ENCODE peak calls at places on chromosomes 12 and 14, in six cellular contexts. One of them, this sample, is unnamed. For H3K4me1, the result is how much of the 10 kb centered on the place peaks cover.

GRCh38 chr14:21307641-21308040 is 27.8 kb downstream of the RPGRIP1 start:
- DNase-seq in fibroblast of lung: no peak
- DNase-seq in transverse colon: no peak
- DNase-seq in mammary epithelial cell: no peak
- DNase-seq in adipocyte: no peak
- DNase-seq in OCI-LY7: no peak
- DNase-seq in this sample: no peak

GRCh38 chr14:102035914-102036313 is 50.9 kb downstream of the HSP90AA1 start:
- DNase-seq in fibroblast of lung: no peak
- DNase-seq in transverse colon: no peak
- DNase-seq in mammary epithelial cell: no peak
- DNase-seq in adipocyte: no peak
- DNase-seq in OCI-LY7: no peak
- DNase-seq in this sample: no peak

GRCh38 chr14:74547331-74547927 is 53.9 kb downstream of the ISCA2 start:
- DNase-seq in fibroblast of lung: no peak
- DNase-seq in transverse colon: no peak
- DNase-seq in mammary epithelial cell: no peak
- DNase-seq in adipocyte: no peak
- DNase-seq in OCI-LY7: no peak
- DNase-seq in this sample: no peak

GRCh38 chr14:24032727-24033418 is 18.9 kb upstream of the CARMIL3 start:
- DNase-seq in fibroblast of lung: peak
- DNase-seq in transverse colon: no peak
- DNase-seq in mammary epithelial cell: peak
- DNase-seq in adipocyte: peak
- DNase-seq in OCI-LY7: no peak
- DNase-seq in this sample: no peak

GRCh38 chr12:32533971-32534590 is 134.7 kb downstream of the FGD4 start:
- DNase-seq in fibroblast of lung: peak
- DNase-seq in transverse colon: peak
- DNase-seq in mammary epithelial cell: peak
- DNase-seq in adipocyte: peak
- DNase-seq in OCI-LY7: peak
- DNase-seq in this sample: peak

GRCh38 chr14:38187475-38187874 is 20.2 kb upstream of the SSTR1 start:
- DNase-seq in fibroblast of lung: no peak
- DNase-seq in transverse colon: no peak
- DNase-seq in mammary epithelial cell: no peak
- DNase-seq in adipocyte: no peak
- DNase-seq in OCI-LY7: no peak
- DNase-seq in this sample: no peak

GRCh38 chr12:97764700-97765099 is 302.1 kb downstream of the RMST start:
- DNase-seq in fibroblast of lung: no peak
- DNase-seq in transverse colon: no peak
- DNase-seq in mammary epithelial cell: peak
- DNase-seq in adipocyte: no peak
- DNase-seq in OCI-LY7: no peak
- DNase-seq in this sample: no peak

GRCh38 chr12:76085159-76085868 is 829 bp upstream of the NAP1L1 start:
- DNase-seq in fibroblast of lung: no peak
- DNase-seq in transverse colon: no peak
- DNase-seq in mammary epithelial cell: peak
- DNase-seq in adipocyte: peak
- DNase-seq in OCI-LY7: peak
- DNase-seq in this sample: no peak

GRCh38 chr12:82896979-82897378 is 210.3 kb downstream of the TMTC2 start:
- DNase-seq in fibroblast of lung: no peak
- DNase-seq in transverse colon: peak
- DNase-seq in mammary epithelial cell: peak
- DNase-seq in adipocyte: peak
- DNase-seq in OCI-LY7: no peak
- DNase-seq in this sample: peak
- H3K4me1 ChIP-seq in fibroblast of lung: under half
- H3K4me1 ChIP-seq in transverse colon: under half
- H3K4me1 ChIP-seq in mammary epithelial cell: under half
- H3K4me1 ChIP-seq in adipocyte: under half
- H3K4me1 ChIP-seq in OCI-LY7: under half
- H3K4me1 ChIP-seq in this sample: under half

DNA sequence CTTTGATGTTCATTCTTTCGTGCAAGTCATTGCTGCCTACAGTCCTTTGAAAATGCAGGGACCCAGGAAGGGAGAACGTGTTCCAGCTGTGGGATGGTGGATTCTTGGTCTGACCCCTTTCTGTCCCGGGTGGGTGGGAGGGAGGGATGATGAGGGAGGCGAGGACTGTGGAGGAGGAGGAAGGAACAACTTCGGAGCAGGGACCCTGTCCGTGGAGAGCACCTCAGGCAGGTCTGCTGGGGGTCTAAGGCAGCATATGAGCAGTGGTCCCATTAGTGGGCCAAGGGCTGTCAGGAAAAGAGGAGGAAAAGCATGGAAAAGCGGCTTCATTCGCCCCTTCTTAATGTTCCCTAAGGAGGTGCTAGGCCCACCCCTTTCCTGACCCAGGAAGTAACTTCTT is 36.0 kb downstream of the CACNA2D4 start:
- DNase-seq in fibroblast of lung: no peak
- DNase-seq in transverse colon: no peak
- DNase-seq in mammary epithelial cell: no peak
- DNase-seq in adipocyte: no peak
- DNase-seq in OCI-LY7: no peak
- DNase-seq in this sample: no peak
- H3K4me1 ChIP-seq in fibroblast of lung: under half
- H3K4me1 ChIP-seq in transverse colon: under half
- H3K4me1 ChIP-seq in mammary epithelial cell: under half
- H3K4me1 ChIP-seq in adipocyte: under half
- H3K4me1 ChIP-seq in OCI-LY7: under half
- H3K4me1 ChIP-seq in this sample: under half

GRCh38 chr12:62270384-62270783 is 10.2 kb downstream of the USP15 start:
- DNase-seq in fibroblast of lung: no peak
- DNase-seq in transverse colon: no peak
- DNase-seq in mammary epithelial cell: no peak
- DNase-seq in adipocyte: no peak
- DNase-seq in OCI-LY7: no peak
- DNase-seq in this sample: no peak

GRCh38 chr12:62267490-62267889 is 7.3 kb downstream of the USP15 start:
- DNase-seq in fibroblast of lung: no peak
- DNase-seq in transverse colon: no peak
- DNase-seq in mammary epithelial cell: no peak
- DNase-seq in adipocyte: no peak
- DNase-seq in OCI-LY7: no peak
- DNase-seq in this sample: no peak

GRCh38 chr12:62270872-62271271 is 10.7 kb downstream of the USP15 start:
- DNase-seq in fibroblast of lung: no peak
- DNase-seq in transverse colon: no peak
- DNase-seq in mammary epithelial cell: no peak
- DNase-seq in adipocyte: no peak
- DNase-seq in OCI-LY7: no peak
- DNase-seq in this sample: no peak

GRCh38 chr12:62269464-62270228 is 9.4 kb downstream of the USP15 start:
- DNase-seq in fibroblast of lung: no peak
- DNase-seq in transverse colon: no peak
- DNase-seq in mammary epithelial cell: no peak
- DNase-seq in adipocyte: no peak
- DNase-seq in OCI-LY7: no peak
- DNase-seq in this sample: no peak

DNA sequence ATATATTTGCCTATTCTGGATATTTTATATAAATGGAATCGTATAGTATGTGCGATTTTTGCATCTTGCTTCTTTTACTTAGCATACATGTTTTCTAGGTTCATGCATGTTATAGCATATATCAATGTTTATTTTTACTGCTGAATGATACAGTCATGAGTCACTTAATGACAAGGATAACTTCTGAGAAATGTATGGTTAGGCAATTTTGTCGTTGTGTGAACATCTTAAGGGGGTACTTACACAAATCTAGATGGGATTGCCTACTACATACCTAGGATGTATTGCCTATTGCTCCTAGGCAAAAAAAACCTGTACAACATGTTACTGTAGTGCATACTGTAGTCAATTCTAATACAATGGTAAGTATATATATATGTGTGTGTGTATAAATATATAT is 8.8 kb downstream of the USP15 start:
- DNase-seq in fibroblast of lung: peak
- DNase-seq in transverse colon: no peak
- DNase-seq in mammary epithelial cell: peak
- DNase-seq in adipocyte: peak
- DNase-seq in OCI-LY7: no peak
- DNase-seq in this sample: no peak
- H3K4me1 ChIP-seq in fibroblast of lung: under half
- H3K4me1 ChIP-seq in transverse colon: under half
- H3K4me1 ChIP-seq in mammary epithelial cell: under half
- H3K4me1 ChIP-seq in adipocyte: half or more
- H3K4me1 ChIP-seq in OCI-LY7: under half
- H3K4me1 ChIP-seq in this sample: under half

GRCh38 chr12:132065203-132065602 is 78.9 kb downstream of the DDX51 start:
- DNase-seq in fibroblast of lung: no peak
- DNase-seq in transverse colon: no peak
- DNase-seq in mammary epithelial cell: no peak
- DNase-seq in adipocyte: no peak
- DNase-seq in OCI-LY7: peak
- DNase-seq in this sample: no peak

GRCh38 chr12:132062481-132062880 is 81.6 kb downstream of the DDX51 start:
- DNase-seq in fibroblast of lung: no peak
- DNase-seq in transverse colon: no peak
- DNase-seq in mammary epithelial cell: no peak
- DNase-seq in adipocyte: no peak
- DNase-seq in OCI-LY7: no peak
- DNase-seq in this sample: no peak

GRCh38 chr12:132061641-132062430 is 82.3 kb downstream of the DDX51 start:
- DNase-seq in fibroblast of lung: no peak
- DNase-seq in transverse colon: no peak
- DNase-seq in mammary epithelial cell: no peak
- DNase-seq in adipocyte: no peak
- DNase-seq in OCI-LY7: no peak
- DNase-seq in this sample: no peak

GRCh38 chr12:132064641-132065040 is 79.5 kb downstream of the DDX51 start:
- DNase-seq in fibroblast of lung: no peak
- DNase-seq in transverse colon: no peak
- DNase-seq in mammary epithelial cell: no peak
- DNase-seq in adipocyte: no peak
- DNase-seq in OCI-LY7: peak
- DNase-seq in this sample: no peak

DNA sequence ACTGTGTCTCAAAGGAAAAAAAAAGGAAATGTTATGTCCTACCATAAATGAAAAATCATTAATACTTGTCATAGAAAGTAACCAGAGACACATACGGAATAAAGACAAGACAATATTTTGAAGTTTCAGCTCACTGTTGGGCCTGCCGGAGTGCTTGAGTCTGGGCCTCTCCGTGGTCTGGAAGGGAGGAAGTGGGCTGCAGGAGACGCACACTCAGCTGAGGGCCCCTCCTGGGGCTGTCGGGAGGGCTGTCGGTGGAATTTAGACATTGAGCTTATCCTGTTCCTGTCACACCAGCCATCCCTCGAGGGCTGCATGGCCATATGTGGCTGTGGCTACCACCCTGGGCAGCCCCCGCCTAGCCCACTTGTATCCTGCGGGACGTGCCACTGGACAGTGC is 80.6 kb downstream of the DDX51 start:
- DNase-seq in fibroblast of lung: no peak
- DNase-seq in transverse colon: no peak
- DNase-seq in mammary epithelial cell: no peak
- DNase-seq in adipocyte: no peak
- DNase-seq in OCI-LY7: no peak
- DNase-seq in this sample: no peak
- H3K4me1 ChIP-seq in fibroblast of lung: under half
- H3K4me1 ChIP-seq in transverse colon: under half
- H3K4me1 ChIP-seq in mammary epithelial cell: under half
- H3K4me1 ChIP-seq in adipocyte: under half
- H3K4me1 ChIP-seq in OCI-LY7: under half
- H3K4me1 ChIP-seq in this sample: under half

GRCh38 chr14:69636051-69636639 is 24.7 kb downstream of the SUSD6 start:
- DNase-seq in fibroblast of lung: no peak
- DNase-seq in transverse colon: no peak
- DNase-seq in mammary epithelial cell: no peak
- DNase-seq in adipocyte: no peak
- DNase-seq in OCI-LY7: peak
- DNase-seq in this sample: no peak
- H3K4me1 ChIP-seq in fibroblast of lung: under half
- H3K4me1 ChIP-seq in transverse colon: half or more
- H3K4me1 ChIP-seq in mammary epithelial cell: half or more
- H3K4me1 ChIP-seq in adipocyte: half or more
- H3K4me1 ChIP-seq in OCI-LY7: half or more
- H3K4me1 ChIP-seq in this sample: half or more

GRCh38 chr14:77369280-77369679 is 7.6 kb downstream of the TMED8 start:
- DNase-seq in fibroblast of lung: no peak
- DNase-seq in transverse colon: no peak
- DNase-seq in mammary epithelial cell: no peak
- DNase-seq in adipocyte: no peak
- DNase-seq in OCI-LY7: peak
- DNase-seq in this sample: no peak
- H3K4me1 ChIP-seq in fibroblast of lung: under half
- H3K4me1 ChIP-seq in transverse colon: under half
- H3K4me1 ChIP-seq in mammary epithelial cell: under half
- H3K4me1 ChIP-seq in adipocyte: under half
- H3K4me1 ChIP-seq in OCI-LY7: half or more
- H3K4me1 ChIP-seq in this sample: under half

GRCh38 chr12:2263921-2264320 is 211.1 kb downstream of the CACNA1C start:
- DNase-seq in fibroblast of lung: no peak
- DNase-seq in transverse colon: no peak
- DNase-seq in mammary epithelial cell: no peak
- DNase-seq in adipocyte: no peak
- DNase-seq in OCI-LY7: no peak
- DNase-seq in this sample: no peak
- H3K4me1 ChIP-seq in fibroblast of lung: half or more
- H3K4me1 ChIP-seq in transverse colon: under half
- H3K4me1 ChIP-seq in mammary epithelial cell: under half
- H3K4me1 ChIP-seq in adipocyte: half or more
- H3K4me1 ChIP-seq in OCI-LY7: under half
- H3K4me1 ChIP-seq in this sample: under half

DNA sequence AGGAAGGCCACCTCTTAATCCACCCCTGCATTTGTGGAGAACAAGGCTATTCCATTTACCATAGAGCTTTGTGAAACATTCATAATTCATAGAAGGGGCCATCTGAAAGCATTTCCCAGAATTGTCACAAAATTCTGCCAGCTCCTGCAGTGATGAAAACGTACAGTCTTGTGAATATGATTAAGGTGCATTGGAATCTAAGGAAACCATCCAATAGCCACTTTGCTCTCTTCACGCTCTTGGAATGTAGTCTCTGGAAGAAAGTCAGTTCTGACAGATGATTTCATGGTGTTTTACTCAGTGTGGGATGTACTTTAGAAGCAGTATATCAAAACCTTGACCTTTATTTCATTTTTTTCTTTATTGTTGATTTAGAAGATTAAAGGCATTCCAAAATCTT is 390.4 kb downstream of the LRIG3 start:
- DNase-seq in fibroblast of lung: peak
- DNase-seq in transverse colon: no peak
- DNase-seq in mammary epithelial cell: peak
- DNase-seq in adipocyte: peak
- DNase-seq in OCI-LY7: no peak
- DNase-seq in this sample: no peak
- H3K4me1 ChIP-seq in fibroblast of lung: under half
- H3K4me1 ChIP-seq in transverse colon: under half
- H3K4me1 ChIP-seq in mammary epithelial cell: under half
- H3K4me1 ChIP-seq in adipocyte: under half
- H3K4me1 ChIP-seq in OCI-LY7: under half
- H3K4me1 ChIP-seq in this sample: under half

GRCh38 chr12:116244001-116244400 is 33.5 kb downstream of the MED13L start:
- DNase-seq in fibroblast of lung: peak
- DNase-seq in transverse colon: no peak
- DNase-seq in mammary epithelial cell: peak
- DNase-seq in adipocyte: peak
- DNase-seq in OCI-LY7: no peak
- DNase-seq in this sample: no peak
- H3K4me1 ChIP-seq in fibroblast of lung: under half
- H3K4me1 ChIP-seq in transverse colon: under half
- H3K4me1 ChIP-seq in mammary epithelial cell: under half
- H3K4me1 ChIP-seq in adipocyte: under half
- H3K4me1 ChIP-seq in OCI-LY7: under half
- H3K4me1 ChIP-seq in this sample: under half